ENCODE peak calls at places on chromosomes 3 and 15, in four cellular contexts. T, X, M and Q are unnamed samples.

GRCh38 chr3:99394831-99395733 is 243.3 kb upstream of the COL8A1 start:
- DNase-seq in T (peak), X (peak), M (peak), Q (no peak)

GRCh38 chr3:55486857-55487375 is at the start of gene WNT5A:
- DNase-seq in T (peak), X (no peak), M (peak), Q (peak)

GRCh38 chr3:60250210-60250609 is 1001.0 kb downstream of the FHIT start:
- DNase-seq in T (peak), X (peak), M (no peak), Q (no peak)

GRCh38 chr3:149224736-149225594 is 3.3 kb upstream of the CP start:
- DNase-seq in T (peak), X (peak), M (peak), Q (peak)

GRCh38 chr15:49946681-49947080 is 172.4 kb downstream of the ATP8B4 start:
- DNase-seq in T (no peak), X (no peak), M (no peak), Q (no peak)

GRCh38 chr3:14428087-14429067 is 26.0 kb downstream of the SLC6A6 start:
- DNase-seq in T (no peak), X (no peak), M (no peak), Q (no peak)

GRCh38 chr3:143658116-143658515 is 190.2 kb downstream of the SLC9A9 start:
- DNase-seq in T (no peak), X (no peak), M (no peak), Q (no peak)

GRCh38 chr3:135989247-135989646 is 23.7 kb downstream of the PPP2R3A start:
- DNase-seq in T (peak), X (peak), M (no peak), Q (no peak)

GRCh38 chr15:55990516-55990915 is 2.9 kb downstream of the NEDD4 start:
- DNase-seq in T (no peak), X (no peak), M (no peak), Q (no peak)

GRCh38 chr3:9727743-9728142 is 3.8 kb upstream of the BRPF1 start:
- DNase-seq in T (no peak), X (peak), M (no peak), Q (no peak)

GRCh38 chr3:40720863-40721262 is 196.1 kb downstream of the ZNF621 start:
- DNase-seq in T (no peak), X (no peak), M (no peak), Q (no peak)

GRCh38 chr3:120203016-120203415 is 82.0 kb downstream of the GPR156 start:
- DNase-seq in T (peak), X (peak), M (peak), Q (no peak)

GRCh38 chr3:152968388-152969024 is 133.6 kb downstream of the P2RY1 start:
- DNase-seq in T (peak), X (no peak), M (peak), Q (no peak)

GRCh38 chr3:140406655-140407054 is 271.2 kb upstream of the TRIM42 start:
- DNase-seq in T (no peak), X (no peak), M (peak), Q (no peak)

GRCh38 chr3:134065836-134066538 is 36.3 kb upstream of the SLCO2A1 start:
- DNase-seq in T (peak), X (no peak), M (no peak), Q (no peak)

GRCh38 chr15:66851226-66852063 is 149.4 kb downstream of the SMAD6 start:
- DNase-seq in T (peak), X (peak), M (peak), Q (peak)

GRCh38 chr3:122671543-122671942 is 9.1 kb upstream of the PARP14 start:
- DNase-seq in T (no peak), X (no peak), M (no peak), Q (no peak)

GRCh38 chr3:111803123-111803593 is 55.9 kb upstream of the PHLDB2 start:
- DNase-seq in T (peak), X (peak), M (peak), Q (no peak)

GRCh38 chr3:62046326-62046725 is 327.0 kb downstream of the FEZF2 start:
- DNase-seq in T (peak), X (peak), M (no peak), Q (no peak)

GRCh38 chr15:35098737-35099136 is 13.6 kb upstream of the NANOGP8 start:
- DNase-seq in T (no peak), X (no peak), M (no peak), Q (no peak)

GRCh38 chr3:71972031-71972430 is 187.1 kb upstream of the PROK2 start:
- DNase-seq in T (peak), X (no peak), M (peak), Q (no peak)

GRCh38 chr3:64344721-64345207 is 119.5 kb upstream of the PRICKLE2 start:
- DNase-seq in T (peak), X (peak), M (peak), Q (no peak)

GRCh38 chr15:62850791-62851291 is 191.7 kb upstream of the TPM1 start:
- DNase-seq in T (peak), X (peak), M (peak), Q (no peak)

DNA sequence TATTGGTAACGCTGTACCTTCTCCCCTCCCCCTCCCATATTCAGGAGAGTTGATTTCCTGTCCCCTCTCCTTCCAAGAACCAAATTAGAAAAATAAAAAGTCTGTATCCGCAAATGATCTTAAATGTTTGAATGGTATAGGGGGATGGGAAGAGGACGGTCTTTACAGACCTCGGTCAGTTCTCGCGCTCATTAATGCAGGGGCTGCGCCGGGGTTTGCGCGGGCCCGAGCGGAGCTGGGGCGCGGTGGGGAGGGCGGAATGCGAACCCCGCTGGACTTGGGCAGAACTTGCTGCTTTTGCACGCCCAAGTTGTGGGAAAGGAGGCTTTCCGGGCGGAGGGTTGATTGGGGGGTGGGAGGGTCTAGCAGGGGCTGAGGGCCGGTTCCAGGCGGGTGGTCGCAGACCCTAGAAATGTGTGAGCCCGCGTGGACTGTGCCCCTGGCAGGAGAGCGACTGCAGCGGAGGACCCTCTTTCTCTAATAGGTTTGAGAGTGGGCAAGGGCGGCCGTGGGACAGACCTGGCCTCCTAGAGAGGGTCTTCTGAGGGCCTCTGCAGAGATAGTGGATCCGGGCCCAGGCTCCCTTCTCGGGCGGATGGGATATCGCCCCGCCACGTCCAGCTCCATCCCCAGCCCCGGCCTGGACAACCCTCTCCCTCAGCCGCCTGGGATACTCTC is 11.1 kb downstream of the NR2F2 start:
- DNase-seq in T (no peak), X (no peak), M (no peak), Q (no peak)
- H3K4me3 ChIP-seq in T (peak), X (peak), M (peak), Q (peak)

GRCh38 chr15:90211440-90212168 is 10.5 kb downstream of the SEMA4B start:
- DNase-seq in T (peak), X (peak), M (peak), Q (no peak)

GRCh38 chr15:90212221-90213079 is 11.3 kb downstream of the SEMA4B start:
- DNase-seq in T (no peak), X (no peak), M (peak), Q (no peak)

GRCh38 chr15:90213818-90214204 is 12.7 kb downstream of the SEMA4B start:
- DNase-seq in T (no peak), X (no peak), M (no peak), Q (no peak)

GRCh38 chr15:90213123-90213817 is 12.1 kb downstream of the SEMA4B start:
- DNase-seq in T (no peak), X (no peak), M (peak), Q (no peak)

GRCh38 chr15:90214553-90215205 is 13.5 kb downstream of the SEMA4B start:
- DNase-seq in T (peak), X (no peak), M (no peak), Q (no peak)
- H3K27ac ChIP-seq in T (no peak), X (no peak), M (no peak), Q (no peak)

GRCh38 chr3:31440878-31441277 is 91.8 kb upstream of the STT3B start:
- DNase-seq in T (no peak), X (no peak), M (no peak), Q (no peak)

GRCh38 chr3:31444220-31445142 is 88.2 kb upstream of the STT3B start:
- DNase-seq in T (no peak), X (no peak), M (no peak), Q (no peak)

GRCh38 chr3:31445701-31446100 is 87.0 kb upstream of the STT3B start:
- DNase-seq in T (no peak), X (no peak), M (no peak), Q (no peak)

GRCh38 chr3:31439888-31440287 is 92.8 kb upstream of the STT3B start:
- DNase-seq in T (no peak), X (no peak), M (no peak), Q (no peak)

DNA sequence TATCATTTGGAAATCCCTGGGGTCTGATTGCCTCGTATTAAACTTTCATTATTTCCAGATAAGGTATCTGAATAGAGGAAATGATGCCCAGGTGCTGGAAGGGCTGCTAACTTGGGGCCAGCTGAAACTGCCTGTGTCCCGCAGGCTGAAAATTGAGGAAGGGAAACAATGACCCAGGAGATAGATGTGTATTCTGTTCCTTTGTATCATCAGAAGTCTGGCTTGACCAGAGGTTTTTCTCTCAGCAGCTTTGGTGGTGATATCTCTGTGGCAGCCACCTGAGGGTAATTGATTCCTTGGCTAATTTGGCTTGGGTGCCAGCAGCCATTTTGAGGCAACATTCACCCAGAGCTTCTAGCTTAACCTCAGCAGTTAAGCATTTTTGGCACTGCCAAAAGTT is 90.0 kb upstream of the STT3B start:
- DNase-seq in T (no peak), X (no peak), M (no peak), Q (no peak)
- H2AFZ ChIP-seq in T (no peak), X (no peak), M (no peak), Q (no peak)

GRCh38 chr3:154324919-154325318 is 632 bp upstream of the DHX36 start:
- DNase-seq in T (peak), X (no peak), M (no peak), Q (peak)
- H3K4me3 ChIP-seq in T (peak), X (no peak), M (peak), Q (peak)

DNA sequence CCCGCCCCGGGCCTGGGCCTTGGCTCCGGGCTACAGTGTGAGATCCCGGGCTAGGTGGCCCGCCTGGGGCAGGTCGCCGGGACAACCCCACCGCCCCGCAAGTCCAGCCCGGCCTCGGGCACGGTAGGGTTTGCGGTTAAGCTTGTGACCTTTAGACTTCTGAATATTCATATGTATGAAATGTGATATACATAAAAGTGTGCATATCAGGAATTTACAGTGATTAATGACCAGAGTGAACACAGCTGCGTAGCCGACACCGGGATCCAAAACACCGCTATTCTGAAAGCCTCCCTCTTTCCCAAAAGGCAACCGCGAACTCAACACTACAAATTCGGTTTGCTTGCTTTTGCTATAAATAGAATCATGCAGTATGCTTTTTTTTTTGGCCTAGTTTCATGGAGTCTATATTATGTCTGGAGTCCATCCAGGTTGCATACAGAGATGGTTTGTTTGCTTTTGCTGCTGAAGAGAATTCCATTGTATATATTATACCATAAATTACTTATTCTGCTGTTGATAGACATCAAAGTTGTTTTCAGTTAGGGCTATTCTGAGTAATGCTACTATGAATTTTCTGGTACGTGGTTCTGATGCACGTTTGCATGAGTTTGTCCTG is 668 bp upstream of the SNRPA1 start:
- DNase-seq in T (peak), X (peak), M (no peak), Q (no peak)
- H3K27ac ChIP-seq in T (peak), X (peak), M (peak), Q (peak)

GRCh38 chr15:70150405-70150747 is 52.7 kb upstream of the TLE3 start:
- DNase-seq in T (no peak), X (no peak), M (no peak), Q (no peak)
- H2AFZ ChIP-seq in T (no peak), X (no peak), M (no peak), Q (no peak)

DNA sequence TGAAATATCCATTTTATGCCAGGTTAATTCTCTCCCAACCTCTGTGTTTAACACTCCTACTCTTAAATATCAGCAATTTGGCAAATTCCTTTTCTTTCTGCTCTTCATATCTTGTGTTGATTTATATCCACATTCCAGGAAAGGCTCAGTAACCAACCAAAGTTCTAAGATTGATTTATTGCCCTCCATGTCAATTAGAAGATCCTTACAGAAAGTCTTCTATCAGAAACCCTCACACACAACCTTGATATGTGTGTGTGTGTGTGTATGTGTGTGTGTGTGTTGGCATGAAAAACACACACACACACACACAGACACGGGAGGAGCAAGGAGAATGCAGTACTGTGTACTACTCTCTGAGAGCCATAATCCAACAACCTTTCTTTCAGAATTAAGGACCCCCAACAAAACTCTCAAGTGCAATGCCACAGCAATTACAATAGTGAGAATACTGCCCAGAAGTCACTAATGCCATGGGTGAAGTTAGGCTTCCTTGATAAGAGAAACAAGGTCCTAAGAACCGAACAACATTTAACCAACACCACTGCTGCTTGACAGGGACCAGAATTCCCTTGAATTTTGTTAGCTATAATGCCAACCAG is 1.1 kb downstream of the LSAMP start:
- DNase-seq in T (no peak), X (peak), M (no peak), Q (no peak)
- H3K4me3 ChIP-seq in T (peak), X (peak), M (no peak), Q (no peak)